ENCODE peak calls at places on chromosomes 5 and 9, in eight cellular contexts. One of them, this sample, is unnamed.
A peak's percentile ranks its signal among the peaks of the same experiment; 100 is the strongest.

GRCh38 chr9:98833090-98833956 is 25.9 kb downstream of the GALNT12 start:
- DNase-seq in lung: peak; percentile 72
- DNase-seq in germinal center: no peak
- DNase-seq in HS-5: no peak
- DNase-seq in activated naive CD4-positive, alpha-beta T cell: no peak
- DNase-seq in HTR-8/SVneo: no peak
- DNase-seq in thoracic aorta: no peak
- DNase-seq in ACHN: no peak
- DNase-seq in this sample: no peak

GRCh38 chr5:13660072-13660471 is 284.4 kb downstream of the DNAH5 start:
- DNase-seq in thoracic aorta: no peak
- DNase-seq in germinal center: no peak
- DNase-seq in activated naive CD4-positive, alpha-beta T cell: no peak
- DNase-seq in ACHN: peak; percentile 23
- DNase-seq in HS-5: no peak
- DNase-seq in HTR-8/SVneo: peak; percentile 21
- DNase-seq in lung: no peak
- DNase-seq in this sample: no peak

GRCh38 chr5:176647870-176648466 is 684 bp downstream of the TSPAN17 start:
- DNase-seq in thoracic aorta: no peak
- DNase-seq in lung: peak; percentile 68
- DNase-seq in HTR-8/SVneo: peak; percentile 56
- DNase-seq in activated naive CD4-positive, alpha-beta T cell: no peak
- DNase-seq in HS-5: no peak
- DNase-seq in germinal center: no peak
- DNase-seq in ACHN: peak; percentile 40
- DNase-seq in this sample: no peak

GRCh38 chr9:127136880-127137639 is 14.6 kb upstream of the ANGPTL2 start:
- DNase-seq in HTR-8/SVneo: no peak
- DNase-seq in ACHN: no peak
- DNase-seq in thoracic aorta: no peak
- DNase-seq in germinal center: no peak
- DNase-seq in lung: no peak
- DNase-seq in HS-5: no peak
- DNase-seq in activated naive CD4-positive, alpha-beta T cell: no peak
- DNase-seq in this sample: no peak

GRCh38 chr5:107378218-107378899 is 292.4 kb downstream of the EFNA5 start:
- DNase-seq in activated naive CD4-positive, alpha-beta T cell: no peak
- DNase-seq in germinal center: no peak
- DNase-seq in lung: no peak
- DNase-seq in HTR-8/SVneo: no peak
- DNase-seq in HS-5: peak; percentile 34
- DNase-seq in ACHN: no peak
- DNase-seq in thoracic aorta: no peak
- DNase-seq in this sample: no peak

GRCh38 chr5:77170-77501 is 14.8 kb upstream of the PLEKHG4B start:
- DNase-seq in HTR-8/SVneo: no peak
- DNase-seq in activated naive CD4-positive, alpha-beta T cell: no peak
- DNase-seq in lung: no peak
- DNase-seq in ACHN: no peak
- DNase-seq in germinal center: no peak
- DNase-seq in thoracic aorta: no peak
- DNase-seq in HS-5: no peak
- DNase-seq in this sample: no peak

GRCh38 chr5:43019615-43020293 is 20.4 kb downstream of the ANXA2R start:
- DNase-seq in ACHN: peak; percentile 83
- DNase-seq in HS-5: no peak
- DNase-seq in germinal center: peak; percentile 74
- DNase-seq in lung: peak; percentile 72
- DNase-seq in activated naive CD4-positive, alpha-beta T cell: peak; percentile 42
- DNase-seq in thoracic aorta: no peak
- DNase-seq in HTR-8/SVneo: no peak
- DNase-seq in this sample: peak; percentile 61

GRCh38 chr9:127598839-127599549 is 13.1 kb upstream of the STXBP1 start:
- DNase-seq in HTR-8/SVneo: no peak
- DNase-seq in germinal center: no peak
- DNase-seq in HS-5: no peak
- DNase-seq in ACHN: no peak
- DNase-seq in thoracic aorta: no peak
- DNase-seq in lung: no peak
- DNase-seq in activated naive CD4-positive, alpha-beta T cell: no peak
- DNase-seq in this sample: no peak

GRCh38 chr9:110257097-110257955 is 1.0 kb upstream of the TXN start:
- DNase-seq in germinal center: no peak
- DNase-seq in ACHN: no peak
- DNase-seq in HTR-8/SVneo: no peak
- DNase-seq in HS-5: no peak
- DNase-seq in lung: no peak
- DNase-seq in activated naive CD4-positive, alpha-beta T cell: no peak
- DNase-seq in thoracic aorta: no peak
- DNase-seq in this sample: no peak

GRCh38 chr9:88775559-88775958 is 215.7 kb upstream of the S1PR3 start:
- DNase-seq in HS-5: no peak
- DNase-seq in lung: no peak
- DNase-seq in thoracic aorta: no peak
- DNase-seq in ACHN: no peak
- DNase-seq in germinal center: no peak
- DNase-seq in HTR-8/SVneo: no peak
- DNase-seq in activated naive CD4-positive, alpha-beta T cell: no peak
- DNase-seq in this sample: no peak

GRCh38 chr5:82349651-82350050 is 71.5 kb upstream of the RPS23 start:
- DNase-seq in thoracic aorta: peak; percentile 17
- DNase-seq in ACHN: peak; percentile 37
- DNase-seq in HTR-8/SVneo: no peak
- DNase-seq in HS-5: no peak
- DNase-seq in lung: no peak
- DNase-seq in activated naive CD4-positive, alpha-beta T cell: no peak
- DNase-seq in germinal center: peak; percentile 17
- DNase-seq in this sample: no peak

GRCh38 chr5:66933066-66933465 is 263.5 kb downstream of the CD180 start:
- DNase-seq in ACHN: no peak
- DNase-seq in germinal center: no peak
- DNase-seq in thoracic aorta: no peak
- DNase-seq in HS-5: peak; percentile 33
- DNase-seq in activated naive CD4-positive, alpha-beta T cell: no peak
- DNase-seq in lung: no peak
- DNase-seq in HTR-8/SVneo: peak; percentile 3
- DNase-seq in this sample: no peak

GRCh38 chr5:81482595-81482994 is 88.7 kb upstream of the ACOT12 start:
- DNase-seq in lung: no peak
- DNase-seq in HS-5: no peak
- DNase-seq in germinal center: no peak
- DNase-seq in ACHN: no peak
- DNase-seq in HTR-8/SVneo: no peak
- DNase-seq in thoracic aorta: no peak
- DNase-seq in activated naive CD4-positive, alpha-beta T cell: no peak
- DNase-seq in this sample: no peak

GRCh38 chr9:23380821-23381220 is 445.2 kb downstream of the ELAVL2 start:
- DNase-seq in lung: no peak
- DNase-seq in HS-5: no peak
- DNase-seq in germinal center: no peak
- DNase-seq in thoracic aorta: no peak
- DNase-seq in activated naive CD4-positive, alpha-beta T cell: no peak
- DNase-seq in HTR-8/SVneo: no peak
- DNase-seq in ACHN: no peak
- DNase-seq in this sample: no peak

GRCh38 chr5:72523960-72524582 is 16.9 kb upstream of the ZNF366 start:
- DNase-seq in HTR-8/SVneo: peak; percentile 45
- DNase-seq in activated naive CD4-positive, alpha-beta T cell: no peak
- DNase-seq in ACHN: peak; percentile 62
- DNase-seq in HS-5: peak; percentile 45
- DNase-seq in thoracic aorta: no peak
- DNase-seq in lung: no peak
- DNase-seq in germinal center: no peak
- DNase-seq in this sample: no peak

GRCh38 chr9:68500457-68501158 is 40.1 kb downstream of the TMEM252 start:
- DNase-seq in activated naive CD4-positive, alpha-beta T cell: no peak
- DNase-seq in HS-5: peak; percentile 62
- DNase-seq in germinal center: no peak
- DNase-seq in ACHN: no peak
- DNase-seq in HTR-8/SVneo: no peak
- DNase-seq in thoracic aorta: no peak
- DNase-seq in lung: no peak
- DNase-seq in this sample: no peak

GRCh38 chr5:149154629-149155028 is 13.3 kb downstream of the ABLIM3 start:
- DNase-seq in activated naive CD4-positive, alpha-beta T cell: no peak
- DNase-seq in lung: no peak
- DNase-seq in HTR-8/SVneo: no peak
- DNase-seq in thoracic aorta: no peak
- DNase-seq in germinal center: no peak
- DNase-seq in ACHN: no peak
- DNase-seq in HS-5: no peak
- DNase-seq in this sample: no peak

GRCh38 chr9:138097501-138097991 is 220.0 kb downstream of the CACNA1B start:
- DNase-seq in HS-5: no peak
- DNase-seq in HTR-8/SVneo: no peak
- DNase-seq in activated naive CD4-positive, alpha-beta T cell: no peak
- DNase-seq in ACHN: no peak
- DNase-seq in germinal center: no peak
- DNase-seq in thoracic aorta: no peak
- DNase-seq in lung: no peak
- DNase-seq in this sample: no peak

GRCh38 chr5:58077387-58077786 is 382.5 kb downstream of the PLK2 start:
- DNase-seq in HS-5: no peak
- DNase-seq in HTR-8/SVneo: no peak
- DNase-seq in activated naive CD4-positive, alpha-beta T cell: no peak
- DNase-seq in lung: no peak
- DNase-seq in thoracic aorta: no peak
- DNase-seq in germinal center: no peak
- DNase-seq in ACHN: no peak
- DNase-seq in this sample: no peak

GRCh38 chr9:99266136-99267023 is 44.3 kb downstream of the SEC61B start:
- DNase-seq in ACHN: peak; percentile 60
- DNase-seq in activated naive CD4-positive, alpha-beta T cell: peak; percentile 8
- DNase-seq in germinal center: peak; percentile 49
- DNase-seq in HTR-8/SVneo: peak; percentile 43
- DNase-seq in thoracic aorta: no peak
- DNase-seq in lung: peak; percentile 74
- DNase-seq in HS-5: peak; percentile 31
- DNase-seq in this sample: peak; percentile 71

GRCh38 chr5:109784687-109785086 is 95.0 kb downstream of the MAN2A1 start:
- DNase-seq in activated naive CD4-positive, alpha-beta T cell: no peak
- DNase-seq in HTR-8/SVneo: no peak
- DNase-seq in lung: no peak
- DNase-seq in ACHN: no peak
- DNase-seq in thoracic aorta: no peak
- DNase-seq in HS-5: no peak
- DNase-seq in germinal center: no peak
- DNase-seq in this sample: no peak

GRCh38 chr9:116632990-116633441 is 54.1 kb upstream of the TRIM32 start:
- DNase-seq in HS-5: peak; percentile 51
- DNase-seq in HTR-8/SVneo: peak; percentile 18
- DNase-seq in thoracic aorta: no peak
- DNase-seq in ACHN: no peak
- DNase-seq in lung: no peak
- DNase-seq in activated naive CD4-positive, alpha-beta T cell: no peak
- DNase-seq in germinal center: no peak
- DNase-seq in this sample: no peak

GRCh38 chr5:19987594-19988345 is at the start of gene CDH18:
- DNase-seq in ACHN: peak; percentile 63
- DNase-seq in germinal center: no peak
- DNase-seq in HS-5: no peak
- DNase-seq in lung: no peak
- DNase-seq in activated naive CD4-positive, alpha-beta T cell: no peak
- DNase-seq in thoracic aorta: no peak
- DNase-seq in HTR-8/SVneo: peak; percentile 90
- DNase-seq in this sample: no peak

GRCh38 chr5:142013734-142014495 is 1.1 kb upstream of the GNPDA1 start:
- DNase-seq in HS-5: no peak
- DNase-seq in thoracic aorta: peak; percentile 45
- DNase-seq in ACHN: peak; percentile 50
- DNase-seq in HTR-8/SVneo: no peak
- DNase-seq in activated naive CD4-positive, alpha-beta T cell: no peak
- DNase-seq in germinal center: no peak
- DNase-seq in lung: no peak
- DNase-seq in this sample: no peak

GRCh38 chr5:179295778-179296149 is 49.5 kb downstream of the ADAMTS2 start:
- DNase-seq in HTR-8/SVneo: no peak
- DNase-seq in HS-5: no peak
- DNase-seq in ACHN: no peak
- DNase-seq in thoracic aorta: no peak
- DNase-seq in lung: no peak
- DNase-seq in activated naive CD4-positive, alpha-beta T cell: no peak
- DNase-seq in germinal center: no peak
- DNase-seq in this sample: no peak

GRCh38 chr5:65790371-65791163 is 68.6 kb downstream of the NLN start:
- DNase-seq in ACHN: no peak
- DNase-seq in HTR-8/SVneo: no peak
- DNase-seq in germinal center: no peak
- DNase-seq in thoracic aorta: no peak
- DNase-seq in HS-5: no peak
- DNase-seq in lung: no peak
- DNase-seq in activated naive CD4-positive, alpha-beta T cell: no peak
- DNase-seq in this sample: no peak

GRCh38 chr5:181167814-181168488 is 20.6 kb downstream of the OR2V2 start:
- DNase-seq in ACHN: peak; percentile 18
- DNase-seq in activated naive CD4-positive, alpha-beta T cell: no peak
- DNase-seq in HS-5: no peak
- DNase-seq in lung: no peak
- DNase-seq in thoracic aorta: no peak
- DNase-seq in HTR-8/SVneo: no peak
- DNase-seq in germinal center: no peak
- DNase-seq in this sample: no peak

GRCh38 chr9:132586830-132587483 is 4.6 kb downstream of the BARHL1 start:
- DNase-seq in germinal center: no peak
- DNase-seq in lung: no peak
- DNase-seq in thoracic aorta: no peak
- DNase-seq in activated naive CD4-positive, alpha-beta T cell: no peak
- DNase-seq in HS-5: no peak
- DNase-seq in ACHN: no peak
- DNase-seq in HTR-8/SVneo: no peak
- DNase-seq in this sample: no peak

GRCh38 chr5:41871866-41872265 is 1.6 kb upstream of the OXCT1 start:
- DNase-seq in ACHN: no peak
- DNase-seq in HTR-8/SVneo: no peak
- DNase-seq in lung: no peak
- DNase-seq in germinal center: no peak
- DNase-seq in HS-5: no peak
- DNase-seq in activated naive CD4-positive, alpha-beta T cell: no peak
- DNase-seq in thoracic aorta: no peak
- DNase-seq in this sample: no peak

GRCh38 chr5:151040211-151040747 is 19.9 kb downstream of the GPX3 start:
- DNase-seq in germinal center: no peak
- DNase-seq in ACHN: no peak
- DNase-seq in HTR-8/SVneo: no peak
- DNase-seq in activated naive CD4-positive, alpha-beta T cell: no peak
- DNase-seq in HS-5: peak; percentile 61
- DNase-seq in thoracic aorta: no peak
- DNase-seq in lung: no peak
- DNase-seq in this sample: no peak

GRCh38 chr5:115419794-115420585 is 123.5 kb upstream of the CCDC112 start:
- DNase-seq in germinal center: no peak
- DNase-seq in ACHN: peak; percentile 57
- DNase-seq in lung: peak; percentile 45
- DNase-seq in activated naive CD4-positive, alpha-beta T cell: no peak
- DNase-seq in thoracic aorta: no peak
- DNase-seq in HS-5: peak; percentile 96
- DNase-seq in HTR-8/SVneo: peak; percentile 61
- DNase-seq in this sample: no peak

GRCh38 chr9:124347206-124347967 is 67.9 kb downstream of the PSMB7 start:
- DNase-seq in activated naive CD4-positive, alpha-beta T cell: no peak
- DNase-seq in HS-5: no peak
- DNase-seq in HTR-8/SVneo: no peak
- DNase-seq in ACHN: no peak
- DNase-seq in germinal center: no peak
- DNase-seq in lung: no peak
- DNase-seq in thoracic aorta: no peak
- DNase-seq in this sample: no peak

GRCh38 chr5:174514983-174515394 is 209.4 kb upstream of the MSX2 start:
- DNase-seq in HTR-8/SVneo: no peak
- DNase-seq in HS-5: no peak
- DNase-seq in thoracic aorta: no peak
- DNase-seq in activated naive CD4-positive, alpha-beta T cell: no peak
- DNase-seq in lung: no peak
- DNase-seq in germinal center: no peak
- DNase-seq in ACHN: no peak
- DNase-seq in this sample: no peak

GRCh38 chr9:20402273-20402875 is 219.9 kb downstream of the MLLT3 start:
- DNase-seq in activated naive CD4-positive, alpha-beta T cell: no peak
- DNase-seq in ACHN: no peak
- DNase-seq in lung: no peak
- DNase-seq in germinal center: no peak
- DNase-seq in thoracic aorta: no peak
- DNase-seq in HTR-8/SVneo: no peak
- DNase-seq in HS-5: no peak
- DNase-seq in this sample: no peak

This sample was measured in activated B cell treated with CpG ODN at 0.5 μM for 24 hours.